ENCODE peak calls at places on chromosomes 11 and 22, in four cellular contexts. A is astrocyte of the spinal cord, P is heart right ventricle, Q is brain microvascular endothelial cell. U is an unnamed sample.

GRCh38 chr11:46826310-46827044 is 19.6 kb downstream of the CKAP5 start:
- DNase-seq in A (peak), P (peak), Q (peak), U (peak)

GRCh38 chr11:102446606-102447005 is 6.0 kb downstream of the TMEM123 start:
- DNase-seq in A (peak), P (no peak), Q (peak), U (no peak)

GRCh38 chr11:96037267-96037990 is 113.5 kb upstream of the MTMR2 start:
- DNase-seq in A (peak), P (no peak), Q (peak), U (no peak)

GRCh38 chr11:65429069-65429681 is 6.6 kb downstream of the NEAT1 start:
- DNase-seq in A (peak), P (no peak), Q (peak), U (peak)

GRCh38 chr11:9600651-9601040 is 27.2 kb downstream of the WEE1 start:
- DNase-seq in A (no peak), P (no peak), Q (no peak), U (no peak)

GRCh38 chr11:63869686-63870085 is 30.8 kb downstream of the MARK2 start:
- DNase-seq in A (no peak), P (no peak), Q (no peak), U (no peak)

GRCh38 chr22:28837640-28838039 is 37.3 kb upstream of the XBP1 start:
- DNase-seq in A (no peak), P (no peak), Q (no peak), U (no peak)

GRCh38 chr11:74370122-74370521 is 28.1 kb downstream of the PGM2L1 start:
- DNase-seq in A (no peak), P (no peak), Q (peak), U (no peak)

GRCh38 chr11:16786131-16786530 is 47.7 kb downstream of the C11orf58 start:
- DNase-seq in A (no peak), P (no peak), Q (no peak), U (peak)

GRCh38 chr11:31477528-31478255 is 31.7 kb downstream of the IMMP1L start:
- DNase-seq in A (no peak), P (no peak), Q (no peak), U (no peak)

GRCh38 chr11:77602385-77603105 is 12.8 kb downstream of the AQP11 start:
- DNase-seq in A (peak), P (no peak), Q (peak), U (no peak)

GRCh38 chr22:23803001-23803819 is 16.4 kb downstream of the SMARCB1 start:
- DNase-seq in A (no peak), P (no peak), Q (no peak), U (no peak)

GRCh38 chr22:19121631-19122142 is 525 bp downstream of the DGCR2 start:
- DNase-seq in A (no peak), P (peak), Q (peak), U (peak)

GRCh38 chr11:67613960-67614715 is 7.4 kb downstream of the NDUFV1 start:
- DNase-seq in A (peak), P (no peak), Q (peak), U (peak)

GRCh38 chr11:121352301-121352891 is 59.8 kb downstream of the SC5D start:
- DNase-seq in A (no peak), P (no peak), Q (no peak), U (no peak)

GRCh38 chr11:69804769-69805508 is 14.3 kb downstream of the FGF3 start:
- DNase-seq in A (no peak), P (peak), Q (no peak), U (no peak)

GRCh38 chr22:21857501-21857914 is 9.9 kb downstream of the MAPK1 start:
- DNase-seq in A (no peak), P (no peak), Q (no peak), U (no peak)

GRCh38 chr22:30445438-30445936 is 19.9 kb downstream of the MTFP1 start:
- DNase-seq in A (no peak), P (no peak), Q (no peak), U (no peak)

GRCh38 chr11:17760102-17761029 is 25.8 kb downstream of the KCNC1 start:
- DNase-seq in A (peak), P (peak), Q (peak), U (no peak)

GRCh38 chr11:95338430-95338991 is 107.5 kb upstream of the SESN3 start:
- DNase-seq in A (peak), P (peak), Q (no peak), U (no peak)

GRCh38 chr11:123694551-123694950 is 40.1 kb upstream of the SCN3B start:
- DNase-seq in A (no peak), P (no peak), Q (no peak), U (no peak)

GRCh38 chr11:117189191-117189940 is 9.8 kb upstream of the TAGLN start:
- DNase-seq in A (no peak), P (no peak), Q (no peak), U (peak)

GRCh38 chr11:72525466-72525865 is 91.1 kb upstream of the CLPB start:
- DNase-seq in A (no peak), P (no peak), Q (no peak), U (no peak)

GRCh38 chr11:68994161-68994890 is 13.5 kb upstream of the MRGPRD start:
- DNase-seq in A (no peak), P (peak), Q (no peak), U (no peak)

GRCh38 chr22:47558828-47559700 is 796.6 kb downstream of the TBC1D22A start:
- DNase-seq in A (no peak), P (no peak), Q (no peak), U (no peak)

GRCh38 chr11:15893080-15893492 is 463.3 kb downstream of the SOX6 start:
- DNase-seq in A (peak), P (no peak), Q (peak), U (no peak)

GRCh38 chr11:70048279-70049024 is 29.7 kb upstream of the ANO1 start:
- DNase-seq in A (no peak), P (no peak), Q (no peak), U (peak)

DNA sequence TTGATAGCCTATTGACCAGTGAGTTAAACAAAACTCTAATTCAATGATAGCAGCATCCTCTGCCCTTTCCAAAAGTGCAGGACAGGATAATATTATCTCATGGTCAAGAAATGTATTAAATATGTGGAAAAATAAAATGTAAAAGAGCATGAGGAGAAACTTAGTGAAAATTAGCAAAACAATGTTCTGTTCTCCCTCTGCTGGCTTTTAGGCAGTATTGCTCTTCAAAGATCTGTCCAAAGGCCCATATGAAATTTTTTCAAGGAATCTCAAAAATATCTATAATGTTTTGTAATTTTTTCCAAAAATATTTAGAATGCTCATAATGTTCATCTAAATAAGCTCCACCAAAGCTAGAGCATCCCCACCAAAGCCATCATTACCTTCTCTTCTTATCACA is 8.3 kb upstream of the ARL14EP start:
- DNase-seq in A (peak), P (no peak), Q (no peak), U (no peak)
- TF ChIP-seq CTCF in A (peak), P (peak), Q (peak), U (no peak)

GRCh38 chr22:45273452-45274075 is 11.2 kb upstream of the UPK3A start:
- DNase-seq in A (no peak), P (no peak), Q (no peak), U (no peak)

GRCh38 chr22:45268958-45269844 is 15.5 kb upstream of the UPK3A start:
- DNase-seq in A (peak), P (peak), Q (no peak), U (no peak)

GRCh38 chr22:45272498-45272897 is 12.3 kb upstream of the UPK3A start:
- DNase-seq in A (no peak), P (no peak), Q (no peak), U (no peak)

GRCh38 chr22:45270095-45271020 is 14.4 kb upstream of the UPK3A start:
- DNase-seq in A (no peak), P (no peak), Q (no peak), U (no peak)

GRCh38 chr22:45271667-45272188 is 13.0 kb upstream of the UPK3A start:
- DNase-seq in A (no peak), P (peak), Q (no peak), U (no peak)
- H3K4me3 ChIP-seq in A (no peak), P (no peak), Q (no peak), U (peak)

DNA sequence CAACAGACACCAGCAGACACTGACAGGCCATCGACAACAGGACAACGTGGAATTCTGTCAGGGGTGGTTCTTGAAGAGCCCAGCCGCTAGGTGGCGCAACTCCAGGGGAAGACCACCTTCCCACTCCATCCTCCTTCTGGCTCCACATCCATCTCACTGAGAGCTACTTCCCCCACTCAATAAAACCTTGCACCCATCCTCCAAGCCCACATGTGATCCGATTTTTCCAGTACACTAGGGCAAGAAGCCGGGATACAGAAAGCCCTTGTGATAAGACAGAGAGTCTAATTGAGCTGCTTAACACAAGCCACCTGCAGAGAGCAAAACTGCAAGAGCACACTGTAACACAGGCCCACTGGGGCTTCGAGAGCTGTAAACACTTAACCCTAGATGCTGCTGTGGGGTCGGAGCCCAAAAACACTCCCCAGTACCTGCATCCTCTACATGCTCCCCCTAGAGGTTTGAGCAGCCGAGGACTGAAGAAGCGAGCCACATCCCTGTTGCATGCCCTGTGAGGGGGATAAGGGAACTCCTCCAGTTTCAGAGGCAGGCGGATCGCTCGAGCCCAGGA is 11.5 kb upstream of the RAB39A start:
- DNase-seq in A (no peak), P (no peak), Q (no peak), U (no peak)
- TF ChIP-seq CTCF in A (peak), P (peak), Q (peak), U (no peak)

DNA sequence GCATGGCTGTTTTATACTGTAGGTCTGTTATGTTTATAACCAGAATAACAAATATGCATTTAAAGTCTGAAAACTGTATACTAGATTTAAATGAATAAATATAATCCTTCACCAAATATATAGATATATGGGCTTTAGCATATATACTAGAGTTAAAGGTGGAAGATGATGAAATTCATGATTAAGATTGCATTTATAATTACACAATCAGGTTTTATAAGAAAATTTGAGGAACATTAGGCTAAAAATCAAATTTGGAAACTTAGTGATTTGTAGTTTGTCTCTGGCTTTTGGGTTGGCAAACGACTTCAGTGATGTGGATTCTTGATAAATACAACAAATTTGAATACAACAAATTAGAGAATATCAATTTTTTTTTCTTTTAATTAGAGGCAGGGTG is 10.0 kb downstream of the BCL2L13 start:
- DNase-seq in A (no peak), P (no peak), Q (no peak), U (no peak)
- H3K4me3 ChIP-seq in A (no peak), P (no peak), Q (no peak), U (no peak)